ENCODE peak calls at places on chromosomes 5 and 9, in seven cellular contexts. One of them, this sample, is unnamed.

GRCh38 chr5:85651744-85652143 is 966.0 kb upstream of the COX7C start:
- DNase-seq in upper lobe of right lung: no peak
- DNase-seq in AG08395: no peak
- DNase-seq in NCI-H2029: no peak
- DNase-seq in stimulated activated CD8-positive, alpha-beta memory T cell treated with anti-CD3 and anti-CD28 coated beads, Interleukin-15, amount 100 ng/mL, for 1 hour: no peak
- DNase-seq in left ventricle myocardium superior: no peak
- DNase-seq in stimulated activated CD4-positive, alpha-beta T cell treated with anti-CD3 and anti-CD28 coated beads, Interleukin-1b, Interleukin-23, amount 100 ng/mL, for 24 hours: no peak
- DNase-seq in this sample: no peak

GRCh38 chr5:87121315-87122170 is 146.1 kb upstream of the RASA1 start:
- DNase-seq in NCI-H2029: no peak
- DNase-seq in AG08395: peak; percentile 62
- DNase-seq in upper lobe of right lung: no peak
- DNase-seq in left ventricle myocardium superior: no peak
- DNase-seq in stimulated activated CD8-positive, alpha-beta memory T cell treated with anti-CD3 and anti-CD28 coated beads, Interleukin-15, amount 100 ng/mL, for 1 hour: no peak
- DNase-seq in stimulated activated CD4-positive, alpha-beta T cell treated with anti-CD3 and anti-CD28 coated beads, Interleukin-1b, Interleukin-23, amount 100 ng/mL, for 24 hours: peak; percentile 14
- DNase-seq in this sample: no peak

GRCh38 chr9:17622166-17622565 is 43.3 kb downstream of the SH3GL2 start:
- DNase-seq in left ventricle myocardium superior: no peak
- DNase-seq in stimulated activated CD8-positive, alpha-beta memory T cell treated with anti-CD3 and anti-CD28 coated beads, Interleukin-15, amount 100 ng/mL, for 1 hour: no peak
- DNase-seq in upper lobe of right lung: no peak
- DNase-seq in AG08395: no peak
- DNase-seq in stimulated activated CD4-positive, alpha-beta T cell treated with anti-CD3 and anti-CD28 coated beads, Interleukin-1b, Interleukin-23, amount 100 ng/mL, for 24 hours: no peak
- DNase-seq in NCI-H2029: no peak
- DNase-seq in this sample: no peak

GRCh38 chr5:180823346-180823745 is 20.7 kb upstream of the MGAT1 start:
- DNase-seq in stimulated activated CD4-positive, alpha-beta T cell treated with anti-CD3 and anti-CD28 coated beads, Interleukin-1b, Interleukin-23, amount 100 ng/mL, for 24 hours: no peak
- DNase-seq in NCI-H2029: no peak
- DNase-seq in AG08395: no peak
- DNase-seq in upper lobe of right lung: no peak
- DNase-seq in stimulated activated CD8-positive, alpha-beta memory T cell treated with anti-CD3 and anti-CD28 coated beads, Interleukin-15, amount 100 ng/mL, for 1 hour: no peak
- DNase-seq in left ventricle myocardium superior: no peak
- DNase-seq in this sample: no peak

GRCh38 chr9:34276772-34277171 is 52.3 kb downstream of the KIF24 start:
- DNase-seq in stimulated activated CD8-positive, alpha-beta memory T cell treated with anti-CD3 and anti-CD28 coated beads, Interleukin-15, amount 100 ng/mL, for 1 hour: no peak
- DNase-seq in stimulated activated CD4-positive, alpha-beta T cell treated with anti-CD3 and anti-CD28 coated beads, Interleukin-1b, Interleukin-23, amount 100 ng/mL, for 24 hours: no peak
- DNase-seq in upper lobe of right lung: no peak
- DNase-seq in NCI-H2029: no peak
- DNase-seq in AG08395: no peak
- DNase-seq in left ventricle myocardium superior: no peak
- DNase-seq in this sample: no peak

GRCh38 chr5:108560581-108560980 is 178.7 kb upstream of the FBXL17 start:
- DNase-seq in upper lobe of right lung: no peak
- DNase-seq in stimulated activated CD8-positive, alpha-beta memory T cell treated with anti-CD3 and anti-CD28 coated beads, Interleukin-15, amount 100 ng/mL, for 1 hour: no peak
- DNase-seq in stimulated activated CD4-positive, alpha-beta T cell treated with anti-CD3 and anti-CD28 coated beads, Interleukin-1b, Interleukin-23, amount 100 ng/mL, for 24 hours: no peak
- DNase-seq in NCI-H2029: no peak
- DNase-seq in left ventricle myocardium superior: peak; percentile 50
- DNase-seq in AG08395: peak; percentile 84
- DNase-seq in this sample: no peak

GRCh38 chr5:9099681-9100080 is 446.2 kb downstream of the SEMA5A start:
- DNase-seq in upper lobe of right lung: no peak
- DNase-seq in left ventricle myocardium superior: no peak
- DNase-seq in NCI-H2029: no peak
- DNase-seq in stimulated activated CD8-positive, alpha-beta memory T cell treated with anti-CD3 and anti-CD28 coated beads, Interleukin-15, amount 100 ng/mL, for 1 hour: no peak
- DNase-seq in AG08395: no peak
- DNase-seq in stimulated activated CD4-positive, alpha-beta T cell treated with anti-CD3 and anti-CD28 coated beads, Interleukin-1b, Interleukin-23, amount 100 ng/mL, for 24 hours: no peak
- DNase-seq in this sample: no peak

GRCh38 chr5:96752341-96753016 is 55.3 kb downstream of the ERAP1 start:
- DNase-seq in NCI-H2029: peak; percentile 77
- DNase-seq in AG08395: peak; percentile 52
- DNase-seq in upper lobe of right lung: no peak
- DNase-seq in left ventricle myocardium superior: no peak
- DNase-seq in stimulated activated CD8-positive, alpha-beta memory T cell treated with anti-CD3 and anti-CD28 coated beads, Interleukin-15, amount 100 ng/mL, for 1 hour: no peak
- DNase-seq in stimulated activated CD4-positive, alpha-beta T cell treated with anti-CD3 and anti-CD28 coated beads, Interleukin-1b, Interleukin-23, amount 100 ng/mL, for 24 hours: no peak
- DNase-seq in this sample: no peak

GRCh38 chr9:95008151-95008771 is 281.8 kb downstream of the AOPEP start:
- DNase-seq in NCI-H2029: peak; percentile 61
- DNase-seq in stimulated activated CD4-positive, alpha-beta T cell treated with anti-CD3 and anti-CD28 coated beads, Interleukin-1b, Interleukin-23, amount 100 ng/mL, for 24 hours: no peak
- DNase-seq in left ventricle myocardium superior: no peak
- DNase-seq in AG08395: no peak
- DNase-seq in upper lobe of right lung: no peak
- DNase-seq in stimulated activated CD8-positive, alpha-beta memory T cell treated with anti-CD3 and anti-CD28 coated beads, Interleukin-15, amount 100 ng/mL, for 1 hour: no peak
- DNase-seq in this sample: no peak

GRCh38 chr9:13220837-13221236 is 58.7 kb downstream of the MPDZ start:
- DNase-seq in upper lobe of right lung: no peak
- DNase-seq in stimulated activated CD8-positive, alpha-beta memory T cell treated with anti-CD3 and anti-CD28 coated beads, Interleukin-15, amount 100 ng/mL, for 1 hour: no peak
- DNase-seq in stimulated activated CD4-positive, alpha-beta T cell treated with anti-CD3 and anti-CD28 coated beads, Interleukin-1b, Interleukin-23, amount 100 ng/mL, for 24 hours: no peak
- DNase-seq in NCI-H2029: no peak
- DNase-seq in AG08395: no peak
- DNase-seq in left ventricle myocardium superior: no peak
- DNase-seq in this sample: no peak

GRCh38 chr9:70802206-70802605 is 319.2 kb downstream of the TRPM3 start:
- DNase-seq in stimulated activated CD4-positive, alpha-beta T cell treated with anti-CD3 and anti-CD28 coated beads, Interleukin-1b, Interleukin-23, amount 100 ng/mL, for 24 hours: no peak
- DNase-seq in left ventricle myocardium superior: no peak
- DNase-seq in upper lobe of right lung: no peak
- DNase-seq in stimulated activated CD8-positive, alpha-beta memory T cell treated with anti-CD3 and anti-CD28 coated beads, Interleukin-15, amount 100 ng/mL, for 1 hour: no peak
- DNase-seq in NCI-H2029: no peak
- DNase-seq in AG08395: peak; percentile 18
- DNase-seq in this sample: no peak

GRCh38 chr5:173051746-173052145 is 4.4 kb upstream of the CREBRF start:
- DNase-seq in stimulated activated CD8-positive, alpha-beta memory T cell treated with anti-CD3 and anti-CD28 coated beads, Interleukin-15, amount 100 ng/mL, for 1 hour: no peak
- DNase-seq in left ventricle myocardium superior: no peak
- DNase-seq in AG08395: peak; percentile 39
- DNase-seq in upper lobe of right lung: no peak
- DNase-seq in stimulated activated CD4-positive, alpha-beta T cell treated with anti-CD3 and anti-CD28 coated beads, Interleukin-1b, Interleukin-23, amount 100 ng/mL, for 24 hours: no peak
- DNase-seq in NCI-H2029: no peak
- DNase-seq in this sample: no peak

GRCh38 chr9:16743375-16743774 is 127.1 kb downstream of the BNC2 start:
- DNase-seq in stimulated activated CD8-positive, alpha-beta memory T cell treated with anti-CD3 and anti-CD28 coated beads, Interleukin-15, amount 100 ng/mL, for 1 hour: no peak
- DNase-seq in left ventricle myocardium superior: no peak
- DNase-seq in AG08395: no peak
- DNase-seq in upper lobe of right lung: no peak
- DNase-seq in NCI-H2029: no peak
- DNase-seq in stimulated activated CD4-positive, alpha-beta T cell treated with anti-CD3 and anti-CD28 coated beads, Interleukin-1b, Interleukin-23, amount 100 ng/mL, for 24 hours: no peak
- DNase-seq in this sample: no peak

GRCh38 chr9:123282343-123283047 is 14.1 kb upstream of the STRBP start:
- DNase-seq in upper lobe of right lung: no peak
- DNase-seq in NCI-H2029: no peak
- DNase-seq in left ventricle myocardium superior: peak; percentile 80
- DNase-seq in AG08395: no peak
- DNase-seq in stimulated activated CD8-positive, alpha-beta memory T cell treated with anti-CD3 and anti-CD28 coated beads, Interleukin-15, amount 100 ng/mL, for 1 hour: no peak
- DNase-seq in stimulated activated CD4-positive, alpha-beta T cell treated with anti-CD3 and anti-CD28 coated beads, Interleukin-1b, Interleukin-23, amount 100 ng/mL, for 24 hours: no peak
- DNase-seq in this sample: no peak

GRCh38 chr9:124559871-124560270 is 52.7 kb upstream of the NR5A1 start:
- DNase-seq in stimulated activated CD4-positive, alpha-beta T cell treated with anti-CD3 and anti-CD28 coated beads, Interleukin-1b, Interleukin-23, amount 100 ng/mL, for 24 hours: no peak
- DNase-seq in left ventricle myocardium superior: no peak
- DNase-seq in stimulated activated CD8-positive, alpha-beta memory T cell treated with anti-CD3 and anti-CD28 coated beads, Interleukin-15, amount 100 ng/mL, for 1 hour: no peak
- DNase-seq in upper lobe of right lung: no peak
- DNase-seq in AG08395: peak; percentile 26
- DNase-seq in NCI-H2029: no peak
- DNase-seq in this sample: no peak

GRCh38 chr9:92486371-92486770 is 4.1 kb upstream of the ASPN start:
- DNase-seq in upper lobe of right lung: no peak
- DNase-seq in stimulated activated CD4-positive, alpha-beta T cell treated with anti-CD3 and anti-CD28 coated beads, Interleukin-1b, Interleukin-23, amount 100 ng/mL, for 24 hours: no peak
- DNase-seq in AG08395: no peak
- DNase-seq in left ventricle myocardium superior: no peak
- DNase-seq in stimulated activated CD8-positive, alpha-beta memory T cell treated with anti-CD3 and anti-CD28 coated beads, Interleukin-15, amount 100 ng/mL, for 1 hour: no peak
- DNase-seq in NCI-H2029: no peak
- DNase-seq in this sample: no peak

GRCh38 chr5:7779019-7779662 is 71.8 kb downstream of the CFAP90 start:
- DNase-seq in upper lobe of right lung: no peak
- DNase-seq in NCI-H2029: no peak
- DNase-seq in stimulated activated CD8-positive, alpha-beta memory T cell treated with anti-CD3 and anti-CD28 coated beads, Interleukin-15, amount 100 ng/mL, for 1 hour: no peak
- DNase-seq in stimulated activated CD4-positive, alpha-beta T cell treated with anti-CD3 and anti-CD28 coated beads, Interleukin-1b, Interleukin-23, amount 100 ng/mL, for 24 hours: no peak
- DNase-seq in left ventricle myocardium superior: no peak
- DNase-seq in AG08395: no peak
- DNase-seq in this sample: no peak

GRCh38 chr5:108989761-108990392 is 242.2 kb downstream of the FER start:
- DNase-seq in AG08395: no peak
- DNase-seq in stimulated activated CD4-positive, alpha-beta T cell treated with anti-CD3 and anti-CD28 coated beads, Interleukin-1b, Interleukin-23, amount 100 ng/mL, for 24 hours: no peak
- DNase-seq in left ventricle myocardium superior: no peak
- DNase-seq in stimulated activated CD8-positive, alpha-beta memory T cell treated with anti-CD3 and anti-CD28 coated beads, Interleukin-15, amount 100 ng/mL, for 1 hour: no peak
- DNase-seq in NCI-H2029: no peak
- DNase-seq in upper lobe of right lung: no peak
- DNase-seq in this sample: no peak

GRCh38 chr5:89437450-89438435 is 554.8 kb upstream of the MEF2C start:
- DNase-seq in AG08395: no peak
- DNase-seq in upper lobe of right lung: no peak
- DNase-seq in stimulated activated CD8-positive, alpha-beta memory T cell treated with anti-CD3 and anti-CD28 coated beads, Interleukin-15, amount 100 ng/mL, for 1 hour: no peak
- DNase-seq in NCI-H2029: no peak
- DNase-seq in left ventricle myocardium superior: no peak
- DNase-seq in stimulated activated CD4-positive, alpha-beta T cell treated with anti-CD3 and anti-CD28 coated beads, Interleukin-1b, Interleukin-23, amount 100 ng/mL, for 24 hours: no peak
- DNase-seq in this sample: no peak

GRCh38 chr5:82735160-82735789 is 341.9 kb downstream of the TMEM167A start:
- DNase-seq in stimulated activated CD4-positive, alpha-beta T cell treated with anti-CD3 and anti-CD28 coated beads, Interleukin-1b, Interleukin-23, amount 100 ng/mL, for 24 hours: no peak
- DNase-seq in left ventricle myocardium superior: no peak
- DNase-seq in stimulated activated CD8-positive, alpha-beta memory T cell treated with anti-CD3 and anti-CD28 coated beads, Interleukin-15, amount 100 ng/mL, for 1 hour: no peak
- DNase-seq in AG08395: no peak
- DNase-seq in upper lobe of right lung: no peak
- DNase-seq in NCI-H2029: no peak
- DNase-seq in this sample: no peak

GRCh38 chr5:27472000-27472763 is 433.8 kb upstream of the CDH9 start:
- DNase-seq in stimulated activated CD4-positive, alpha-beta T cell treated with anti-CD3 and anti-CD28 coated beads, Interleukin-1b, Interleukin-23, amount 100 ng/mL, for 24 hours: no peak
- DNase-seq in AG08395: peak; percentile 4
- DNase-seq in stimulated activated CD8-positive, alpha-beta memory T cell treated with anti-CD3 and anti-CD28 coated beads, Interleukin-15, amount 100 ng/mL, for 1 hour: no peak
- DNase-seq in NCI-H2029: no peak
- DNase-seq in upper lobe of right lung: no peak
- DNase-seq in left ventricle myocardium superior: peak; percentile 15
- DNase-seq in this sample: no peak

GRCh38 chr9:134619983-134620612 is 21.5 kb upstream of the COL5A1 start:
- DNase-seq in left ventricle myocardium superior: peak; percentile 17
- DNase-seq in NCI-H2029: no peak
- DNase-seq in AG08395: no peak
- DNase-seq in stimulated activated CD4-positive, alpha-beta T cell treated with anti-CD3 and anti-CD28 coated beads, Interleukin-1b, Interleukin-23, amount 100 ng/mL, for 24 hours: no peak
- DNase-seq in stimulated activated CD8-positive, alpha-beta memory T cell treated with anti-CD3 and anti-CD28 coated beads, Interleukin-15, amount 100 ng/mL, for 1 hour: no peak
- DNase-seq in upper lobe of right lung: peak; percentile 58
- DNase-seq in this sample: no peak

GRCh38 chr9:112447283-112447761 is 39.3 kb upstream of the KIAA1958 start:
- DNase-seq in stimulated activated CD4-positive, alpha-beta T cell treated with anti-CD3 and anti-CD28 coated beads, Interleukin-1b, Interleukin-23, amount 100 ng/mL, for 24 hours: no peak
- DNase-seq in left ventricle myocardium superior: no peak
- DNase-seq in NCI-H2029: no peak
- DNase-seq in upper lobe of right lung: no peak
- DNase-seq in stimulated activated CD8-positive, alpha-beta memory T cell treated with anti-CD3 and anti-CD28 coated beads, Interleukin-15, amount 100 ng/mL, for 1 hour: no peak
- DNase-seq in AG08395: peak; percentile 58
- DNase-seq in this sample: no peak

GRCh38 chr5:132782101-132782500 is 5.1 kb upstream of the SEPTIN8 start:
- DNase-seq in stimulated activated CD4-positive, alpha-beta T cell treated with anti-CD3 and anti-CD28 coated beads, Interleukin-1b, Interleukin-23, amount 100 ng/mL, for 24 hours: no peak
- DNase-seq in upper lobe of right lung: no peak
- DNase-seq in AG08395: peak; percentile 55
- DNase-seq in left ventricle myocardium superior: no peak
- DNase-seq in NCI-H2029: no peak
- DNase-seq in stimulated activated CD8-positive, alpha-beta memory T cell treated with anti-CD3 and anti-CD28 coated beads, Interleukin-15, amount 100 ng/mL, for 1 hour: no peak
- DNase-seq in this sample: no peak

GRCh38 chr9:131024978-131025868 is 16.2 kb downstream of the LAMC3 start:
- DNase-seq in AG08395: no peak
- DNase-seq in left ventricle myocardium superior: no peak
- DNase-seq in stimulated activated CD4-positive, alpha-beta T cell treated with anti-CD3 and anti-CD28 coated beads, Interleukin-1b, Interleukin-23, amount 100 ng/mL, for 24 hours: no peak
- DNase-seq in stimulated activated CD8-positive, alpha-beta memory T cell treated with anti-CD3 and anti-CD28 coated beads, Interleukin-15, amount 100 ng/mL, for 1 hour: no peak
- DNase-seq in NCI-H2029: no peak
- DNase-seq in upper lobe of right lung: no peak
- DNase-seq in this sample: no peak

GRCh38 chr9:110900451-110900850 is 137.8 kb downstream of the LPAR1 start:
- DNase-seq in stimulated activated CD4-positive, alpha-beta T cell treated with anti-CD3 and anti-CD28 coated beads, Interleukin-1b, Interleukin-23, amount 100 ng/mL, for 24 hours: no peak
- DNase-seq in NCI-H2029: no peak
- DNase-seq in left ventricle myocardium superior: no peak
- DNase-seq in AG08395: no peak
- DNase-seq in stimulated activated CD8-positive, alpha-beta memory T cell treated with anti-CD3 and anti-CD28 coated beads, Interleukin-15, amount 100 ng/mL, for 1 hour: no peak
- DNase-seq in upper lobe of right lung: no peak
- DNase-seq in this sample: no peak

GRCh38 chr5:15995206-15996052 is 184.2 kb downstream of the MARCHF11 start:
- DNase-seq in NCI-H2029: no peak
- DNase-seq in AG08395: peak; percentile 60
- DNase-seq in upper lobe of right lung: no peak
- DNase-seq in stimulated activated CD8-positive, alpha-beta memory T cell treated with anti-CD3 and anti-CD28 coated beads, Interleukin-15, amount 100 ng/mL, for 1 hour: no peak
- DNase-seq in left ventricle myocardium superior: no peak
- DNase-seq in stimulated activated CD4-positive, alpha-beta T cell treated with anti-CD3 and anti-CD28 coated beads, Interleukin-1b, Interleukin-23, amount 100 ng/mL, for 24 hours: no peak
- DNase-seq in this sample: no peak

GRCh38 chr5:9337908-9338307 is 208.0 kb downstream of the SEMA5A start:
- DNase-seq in left ventricle myocardium superior: no peak
- DNase-seq in NCI-H2029: no peak
- DNase-seq in stimulated activated CD4-positive, alpha-beta T cell treated with anti-CD3 and anti-CD28 coated beads, Interleukin-1b, Interleukin-23, amount 100 ng/mL, for 24 hours: no peak
- DNase-seq in upper lobe of right lung: no peak
- DNase-seq in stimulated activated CD8-positive, alpha-beta memory T cell treated with anti-CD3 and anti-CD28 coated beads, Interleukin-15, amount 100 ng/mL, for 1 hour: no peak
- DNase-seq in AG08395: peak; percentile 70
- DNase-seq in this sample: no peak

GRCh38 chr5:106862450-106863193 is 808.1 kb downstream of the EFNA5 start:
- DNase-seq in stimulated activated CD8-positive, alpha-beta memory T cell treated with anti-CD3 and anti-CD28 coated beads, Interleukin-15, amount 100 ng/mL, for 1 hour: no peak
- DNase-seq in NCI-H2029: peak; percentile 89
- DNase-seq in left ventricle myocardium superior: no peak
- DNase-seq in upper lobe of right lung: no peak
- DNase-seq in AG08395: no peak
- DNase-seq in stimulated activated CD4-positive, alpha-beta T cell treated with anti-CD3 and anti-CD28 coated beads, Interleukin-1b, Interleukin-23, amount 100 ng/mL, for 24 hours: no peak
- DNase-seq in this sample: no peak

GRCh38 chr9:135516132-135516860 is 4.9 kb upstream of the LCN1 start:
- DNase-seq in left ventricle myocardium superior: no peak
- DNase-seq in upper lobe of right lung: peak; percentile 51
- DNase-seq in stimulated activated CD4-positive, alpha-beta T cell treated with anti-CD3 and anti-CD28 coated beads, Interleukin-1b, Interleukin-23, amount 100 ng/mL, for 24 hours: no peak
- DNase-seq in AG08395: no peak
- DNase-seq in NCI-H2029: no peak
- DNase-seq in stimulated activated CD8-positive, alpha-beta memory T cell treated with anti-CD3 and anti-CD28 coated beads, Interleukin-15, amount 100 ng/mL, for 1 hour: no peak
- DNase-seq in this sample: no peak

GRCh38 chr5:135551593-135552447 is 16.1 kb upstream of the NEUROG1 start:
- DNase-seq in AG08395: peak; percentile 84
- DNase-seq in left ventricle myocardium superior: peak; percentile 60
- DNase-seq in NCI-H2029: peak; percentile 62
- DNase-seq in stimulated activated CD8-positive, alpha-beta memory T cell treated with anti-CD3 and anti-CD28 coated beads, Interleukin-15, amount 100 ng/mL, for 1 hour: peak; percentile 19
- DNase-seq in stimulated activated CD4-positive, alpha-beta T cell treated with anti-CD3 and anti-CD28 coated beads, Interleukin-1b, Interleukin-23, amount 100 ng/mL, for 24 hours: peak; percentile 23
- DNase-seq in upper lobe of right lung: no peak
- DNase-seq in this sample: peak; percentile 42

GRCh38 chr5:68683632-68684035 is 410.2 kb upstream of the SLC30A5 start:
- DNase-seq in NCI-H2029: no peak
- DNase-seq in left ventricle myocardium superior: no peak
- DNase-seq in stimulated activated CD8-positive, alpha-beta memory T cell treated with anti-CD3 and anti-CD28 coated beads, Interleukin-15, amount 100 ng/mL, for 1 hour: no peak
- DNase-seq in upper lobe of right lung: no peak
- DNase-seq in AG08395: peak; percentile 91
- DNase-seq in stimulated activated CD4-positive, alpha-beta T cell treated with anti-CD3 and anti-CD28 coated beads, Interleukin-1b, Interleukin-23, amount 100 ng/mL, for 24 hours: no peak
- DNase-seq in this sample: no peak

This sample was measured in omental fat pad.